ENCODE peak calls at places on chromosomes 1 and 21, in four cellular contexts. U, T, Q and E are unnamed samples.

GRCh38 chr1:88661188-88661587 is 22.9 kb upstream of the PKN2 start:
- DNase-seq in U (no peak), Q (peak), T (no peak), E (no peak)

GRCh38 chr1:109282497-109282951 is 421 bp downstream of the PSRC1 start:
- DNase-seq in Q (no peak), U (no peak), T (no peak), E (no peak)

GRCh38 chr1:113266788-113267187 is 123.5 kb upstream of the MAGI3 start:
- DNase-seq in Q (no peak), U (no peak), T (no peak), E (no peak)

GRCh38 chr21:35475006-35475405 is 425.9 kb upstream of the RUNX1 start:
- DNase-seq in T (peak), U (peak), Q (no peak), E (no peak)

GRCh38 chr21:26165331-26165730 is 5.2 kb downstream of the APP start:
- DNase-seq in Q (no peak), U (no peak), T (peak), E (no peak)

GRCh38 chr21:35178812-35179211 is 129.7 kb upstream of the RUNX1 start:
- DNase-seq in T (peak), Q (no peak), U (no peak), E (no peak)

GRCh38 chr1:89919174-89919573 is 75.7 kb upstream of the ZNF326 start:
- DNase-seq in T (no peak), U (no peak), Q (no peak), E (no peak)

GRCh38 chr21:33939224-33939623 is 23.6 kb upstream of the ATP5PO start:
- DNase-seq in U (no peak), Q (no peak), T (no peak), E (no peak)

GRCh38 chr1:119737040-119737682 is 25.4 kb downstream of the PHGDH start:
- DNase-seq in T (peak), Q (no peak), U (peak), E (peak)

GRCh38 chr1:116879478-116880133 is 30.1 kb upstream of the PTGFRN start:
- DNase-seq in T (no peak), U (no peak), Q (no peak), E (no peak)

GRCh38 chr1:116881879-116882520 is 27.7 kb upstream of the PTGFRN start:
- DNase-seq in U (peak), T (peak), Q (no peak), E (peak)

GRCh38 chr1:116877369-116877768 is 32.3 kb upstream of the PTGFRN start:
- DNase-seq in T (no peak), U (no peak), Q (no peak), E (no peak)

GRCh38 chr1:116880952-116881351 is 28.8 kb upstream of the PTGFRN start:
- DNase-seq in T (peak), Q (no peak), U (peak), E (no peak)

DNA sequence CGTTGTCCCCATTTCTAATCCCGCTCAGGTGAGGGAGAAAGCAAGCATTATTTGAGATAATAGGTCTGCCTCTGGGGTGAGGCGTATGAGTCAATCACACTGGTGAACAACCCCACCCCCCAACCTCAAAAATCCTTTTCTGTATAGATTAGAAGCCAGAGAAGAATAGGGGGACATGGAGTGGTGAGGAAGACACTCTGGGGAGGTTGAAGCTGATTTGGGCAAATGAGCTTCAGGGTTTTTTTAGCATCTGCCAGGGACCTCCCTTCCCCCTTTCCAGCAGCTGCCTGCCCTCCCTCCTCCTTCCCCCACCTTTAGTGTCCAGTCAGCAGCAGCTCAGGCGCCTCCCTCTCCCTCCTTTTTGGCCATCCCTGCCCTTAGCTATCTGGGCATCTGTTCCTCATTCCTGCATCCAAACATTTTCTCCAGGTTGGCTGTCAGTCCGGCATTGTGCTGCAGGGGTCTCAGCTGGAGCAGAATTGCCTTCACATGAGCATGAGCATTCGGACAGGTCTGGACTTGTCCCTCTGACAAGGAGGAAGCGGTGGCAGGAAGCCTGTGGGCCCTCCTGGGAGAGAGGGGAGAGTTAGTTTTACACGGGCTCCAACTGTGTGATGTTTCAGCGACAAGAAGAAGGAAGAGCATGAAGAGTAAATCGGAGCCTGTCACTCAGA is 30.8 kb upstream of the PTGFRN start:
- DNase-seq in T (peak), Q (no peak), U (no peak), E (peak)
- H3K4me3 ChIP-seq in T (no peak), Q (no peak), U (no peak), E (peak)

DNA sequence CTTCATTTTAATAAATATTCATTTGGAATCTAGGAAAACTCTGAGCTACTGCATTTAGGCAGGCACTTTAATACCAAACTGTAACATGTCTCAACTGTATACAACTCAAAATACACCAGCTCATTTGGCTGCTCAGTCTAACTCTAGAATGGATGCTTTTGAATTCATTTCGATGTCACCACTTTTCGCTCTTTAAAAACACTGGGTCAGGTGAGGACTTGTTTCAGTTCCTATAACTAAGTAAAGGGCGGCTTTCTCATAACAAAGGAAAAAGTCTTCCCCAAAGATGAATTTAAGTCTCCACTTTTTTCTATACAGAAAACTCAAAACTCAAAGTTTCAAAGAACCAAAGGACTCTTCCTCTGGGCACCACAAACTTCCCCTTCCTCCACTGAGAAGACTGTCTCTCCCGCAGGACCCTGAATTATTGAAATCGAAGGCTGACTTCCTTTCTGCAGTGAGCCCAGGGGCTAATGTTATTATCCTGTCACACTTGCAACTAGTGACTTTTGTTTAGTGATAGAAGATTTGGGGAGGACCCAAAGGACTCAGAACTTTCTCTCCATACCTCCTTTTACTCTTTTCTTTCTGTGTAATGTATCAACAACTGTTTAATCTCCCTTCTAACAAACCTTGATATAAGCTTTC is 9.7 kb upstream of the DHX9 start:
- DNase-seq in U (no peak), T (no peak), Q (no peak), E (no peak)
- H3K4me3 ChIP-seq in U (no peak), T (no peak), Q (no peak), E (no peak)

DNA sequence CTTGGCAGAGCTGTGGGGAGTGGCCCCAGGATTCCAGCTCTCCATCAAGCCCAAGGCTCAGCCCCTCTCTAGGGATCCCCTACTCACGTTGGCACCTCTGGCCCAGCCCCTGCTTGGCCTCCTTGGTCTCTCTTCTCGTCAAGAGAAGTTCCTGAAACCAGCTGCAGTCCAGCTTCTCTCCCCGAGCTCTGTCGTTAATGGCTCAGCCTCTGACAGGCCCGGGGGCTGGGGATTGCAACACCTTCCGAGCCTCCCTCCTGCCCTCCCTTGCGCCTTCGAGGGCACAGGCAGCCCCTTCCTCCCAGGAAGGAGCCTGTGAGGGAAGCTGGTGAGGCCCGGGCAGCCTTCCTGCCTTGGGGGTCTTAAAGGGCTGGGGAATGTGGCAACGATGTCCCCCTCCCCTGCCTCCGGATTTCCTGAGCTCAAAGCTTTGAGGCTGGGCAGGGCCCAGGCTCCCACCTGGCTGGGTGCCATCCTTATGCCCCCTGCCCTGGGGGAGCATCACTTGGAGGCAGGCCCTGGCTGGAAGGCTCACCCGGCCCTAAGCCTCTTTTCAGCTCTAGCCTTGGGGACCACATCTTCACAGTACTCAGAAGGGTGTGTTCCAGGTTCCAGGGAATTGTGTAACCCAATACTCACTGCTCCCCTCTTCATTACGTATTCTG is at the start of gene CSF3R:
- DNase-seq in Q (no peak), T (no peak), U (no peak), E (no peak)
- H3K4me3 ChIP-seq in Q (no peak), T (no peak), U (no peak), E (no peak)

GRCh38 chr1:3910049-3910731 is 10.1 kb upstream of the C1orf174 start:
- DNase-seq in T (no peak), U (no peak), Q (no peak), E (no peak)

GRCh38 chr1:3911981-3912808 is 12.1 kb upstream of the C1orf174 start:
- DNase-seq in T (no peak), Q (no peak), U (no peak), E (no peak)

GRCh38 chr1:3912809-3913685 is 13.0 kb upstream of the C1orf174 start:
- DNase-seq in Q (no peak), T (no peak), U (no peak), E (no peak)

GRCh38 chr1:3910769-3911520 is 10.9 kb upstream of the C1orf174 start:
- DNase-seq in Q (peak), U (peak), T (peak), E (peak)

DNA sequence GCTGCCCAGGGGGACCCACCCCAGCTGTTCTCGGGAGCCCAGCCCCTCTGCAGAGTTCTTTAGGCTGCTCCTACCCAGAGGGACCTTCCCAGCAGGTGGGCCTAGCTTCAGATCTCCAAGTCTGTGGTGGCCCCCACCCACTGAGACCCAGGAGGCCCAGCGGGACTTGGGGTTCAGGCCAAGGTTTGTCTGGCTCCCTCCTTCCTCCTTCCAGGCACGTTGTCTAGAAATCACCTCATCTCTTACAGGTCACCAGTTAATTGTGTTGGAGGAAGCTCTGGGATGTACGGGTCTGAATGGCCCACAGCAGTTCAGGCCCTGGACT is 11.4 kb upstream of the C1orf174 start:
- DNase-seq in U (no peak), T (no peak), Q (no peak), E (no peak)
- H3K4me3 ChIP-seq in U (no peak), T (no peak), Q (no peak), E (no peak)

DNA sequence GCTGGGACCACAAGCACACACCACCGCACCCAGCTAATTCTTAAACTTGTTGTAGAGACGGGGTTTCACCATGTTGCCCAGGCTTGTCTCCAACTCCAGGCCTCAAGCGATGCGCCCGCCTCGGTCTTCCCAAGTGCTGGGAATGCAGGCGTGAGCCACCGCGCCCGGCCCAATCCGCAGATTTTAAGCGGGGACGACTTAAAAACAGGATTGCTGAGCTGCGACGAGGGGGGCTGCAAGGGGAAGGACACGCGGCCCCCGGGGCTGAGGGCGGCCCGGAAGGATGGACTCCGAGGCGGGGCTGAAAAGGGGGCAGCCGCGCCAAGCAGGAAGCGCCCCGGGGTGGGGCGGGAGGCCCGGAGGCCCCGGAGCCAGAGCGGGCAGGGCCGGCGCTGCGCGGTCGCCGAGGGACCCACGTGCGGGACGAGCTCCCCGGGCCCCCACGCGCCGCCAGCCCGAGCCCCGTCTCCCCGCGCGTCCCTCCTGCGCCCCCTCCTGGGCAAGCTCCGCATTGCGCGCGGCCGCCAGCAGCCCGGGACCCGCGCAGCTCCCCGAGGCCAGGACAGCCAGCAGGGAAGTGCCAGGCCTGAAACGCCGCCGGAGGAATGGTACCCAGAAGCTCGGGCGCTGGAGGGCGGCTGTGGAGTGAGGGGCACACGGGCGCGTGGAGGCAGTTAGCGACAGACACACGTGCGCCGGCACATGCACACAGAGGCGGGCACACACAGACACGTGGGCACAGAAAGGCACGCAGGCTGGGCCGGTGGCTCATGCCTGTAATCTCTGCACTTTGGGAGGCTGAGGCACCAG is 5.5 kb upstream of the PRKCZ start:
- DNase-seq in U (peak), T (peak), Q (no peak), E (peak)
- H3K4me3 ChIP-seq in U (no peak), T (no peak), Q (no peak), E (no peak)

GRCh38 chr21:31052489-31053142 is 14.3 kb upstream of the KRTAP19-8 start:
- DNase-seq in U (no peak), T (no peak), Q (peak), E (no peak)
- H3K4me3 ChIP-seq in U (no peak), T (no peak), Q (no peak), E (no peak)

GRCh38 chr1:66357478-66358197 is 176.3 kb upstream of the SGIP1 start:
- DNase-seq in T (no peak), U (no peak), Q (peak), E (no peak)
- H3K4me3 ChIP-seq in T (no peak), U (no peak), Q (no peak), E (no peak)

DNA sequence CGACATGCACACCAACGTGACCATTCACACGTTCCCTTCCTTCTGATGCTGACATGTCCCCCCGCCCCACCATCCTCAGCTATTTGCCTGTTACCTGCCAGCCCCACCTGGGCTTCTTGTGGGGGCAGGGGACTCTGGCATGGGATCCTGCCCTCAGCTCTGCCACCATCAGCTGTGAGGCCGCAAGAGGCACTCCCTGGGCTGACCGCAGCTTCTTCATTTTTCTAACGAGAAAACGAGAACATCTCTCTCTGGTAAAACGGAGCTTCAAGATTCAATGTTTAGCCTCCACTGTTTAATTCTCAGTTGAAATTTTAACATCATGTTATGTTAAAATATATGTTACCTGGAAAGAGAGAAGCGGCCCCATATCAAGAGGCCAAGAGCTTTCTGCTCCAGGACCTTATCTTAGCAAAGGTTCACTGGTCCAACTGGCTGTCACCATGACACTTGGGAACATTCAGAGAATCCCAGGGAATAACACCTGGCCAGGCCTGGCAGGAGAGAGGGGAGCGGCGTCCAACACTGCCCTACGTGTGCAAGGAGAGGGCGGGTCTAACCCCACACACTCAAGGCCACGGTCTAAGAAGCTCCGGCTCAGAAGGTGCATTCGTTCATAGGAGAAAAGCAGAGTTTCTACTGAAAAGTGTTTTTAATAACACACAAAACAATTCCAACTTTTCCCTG is 51.3 kb downstream of the HLCS start:
- DNase-seq in U (no peak), Q (no peak), T (no peak), E (no peak)
- H3K4me3 ChIP-seq in U (no peak), Q (no peak), T (no peak), E (no peak)